ENCODE peak calls at places on chromosomes 3 and 15, in four cellular contexts. B is left lung, Z is HL-60, I is GM06990. X is an unnamed sample.

GRCh38 chr15:51641490-51642135 is 19.0 kb upstream of the DMXL2 start:
- DNase-seq in B (no peak), I (no peak), Z (peak; percentile 19), X (no peak)

GRCh38 chr3:175274056-175274455 is 414.9 kb downstream of the NAALADL2 start:
- DNase-seq in B (no peak), Z (no peak), I (no peak), X (no peak)

GRCh38 chr3:14827776-14828175 is 9.0 kb downstream of the FGD5 start:
- DNase-seq in I (no peak), Z (no peak), B (no peak), X (no peak)

GRCh38 chr15:62647195-62647865 is 395.2 kb upstream of the TPM1 start:
- DNase-seq in I (no peak), Z (no peak), B (peak; percentile 56), X (no peak)

GRCh38 chr3:9100132-9100894 is 137.0 kb upstream of the RAD18 start:
- DNase-seq in I (no peak), Z (no peak), B (no peak), X (no peak)

GRCh38 chr15:33654859-33655258 is 313.4 kb upstream of the CHRM5 start:
- DNase-seq in B (no peak), I (no peak), Z (no peak), X (no peak)

GRCh38 chr15:59833366-59833765 is 144.2 kb upstream of the BNIP2 start:
- DNase-seq in Z (no peak), B (no peak), I (no peak), X (no peak)

GRCh38 chr3:50340404-50341329 is at the start of gene RASSF1:
- DNase-seq in I (peak; percentile 86), B (peak; percentile 88), Z (peak; percentile 95), X (peak; percentile 61)

GRCh38 chr3:152331018-152331541 is 62.4 kb downstream of the MBNL1 start:
- DNase-seq in B (no peak), I (no peak), Z (no peak), X (no peak)

GRCh38 chr15:92832992-92833438 is 67.1 kb upstream of the CHD2 start:
- DNase-seq in Z (peak; percentile 39), I (no peak), B (peak; percentile 56), X (no peak)

GRCh38 chr15:35068861-35069260 is 16.2 kb downstream of the NANOGP8 start:
- DNase-seq in B (no peak), Z (no peak), I (no peak), X (no peak)

GRCh38 chr15:67967871-67968423 is 86.2 kb upstream of the PIAS1 start:
- DNase-seq in B (peak; percentile 87), I (peak; percentile 57), Z (peak; percentile 48), X (no peak)

GRCh38 chr15:40468850-40469249 is 1.9 kb upstream of the CHST14 start:
- DNase-seq in B (peak; percentile 30), Z (peak; percentile 53), I (no peak), X (no peak)

GRCh38 chr15:47409601-47410000 is 307.7 kb upstream of the SEMA6D start:
- DNase-seq in B (no peak), I (no peak), Z (no peak), X (no peak)

GRCh38 chr15:87681054-87681453 is 575.5 kb downstream of the NTRK3 start:
- DNase-seq in B (no peak), I (no peak), Z (peak; percentile 62), X (no peak)

GRCh38 chr3:120468635-120469295 is 18.0 kb upstream of the FSTL1 start:
- DNase-seq in Z (no peak), B (no peak), I (no peak), X (no peak)

GRCh38 chr3:18501679-18502343 is 76.7 kb upstream of the SATB1 start:
- DNase-seq in Z (no peak), B (no peak), I (no peak), X (no peak)

GRCh38 chr3:39960515-39961403 is 151.3 kb downstream of the MYRIP start:
- DNase-seq in I (no peak), Z (no peak), B (no peak), X (no peak)

GRCh38 chr3:26058774-26059455 is 269.0 kb downstream of the OXSM start:
- DNase-seq in B (no peak), Z (no peak), I (no peak), X (no peak)

GRCh38 chr15:38860253-38860652 is 295.6 kb upstream of the RASGRP1 start:
- DNase-seq in I (no peak), Z (peak; percentile 23), B (no peak), X (no peak)

GRCh38 chr15:72579814-72580213 is 74.7 kb upstream of the GOLGA6B start:
- DNase-seq in I (no peak), Z (no peak), B (no peak), X (no peak)

GRCh38 chr3:171110715-171111114 is 84.2 kb upstream of the SLC2A2 start:
- DNase-seq in I (no peak), Z (no peak), B (no peak), X (no peak)

GRCh38 chr3:171115667-171116066 is 89.1 kb upstream of the SLC2A2 start:
- DNase-seq in I (no peak), Z (no peak), B (no peak), X (no peak)

GRCh38 chr3:171116365-171116764 is 89.8 kb upstream of the SLC2A2 start:
- DNase-seq in I (no peak), B (no peak), Z (no peak), X (no peak)

GRCh38 chr3:171116802-171117395 is 90.4 kb upstream of the SLC2A2 start:
- DNase-seq in Z (no peak), B (no peak), I (no peak), X (no peak)

DNA sequence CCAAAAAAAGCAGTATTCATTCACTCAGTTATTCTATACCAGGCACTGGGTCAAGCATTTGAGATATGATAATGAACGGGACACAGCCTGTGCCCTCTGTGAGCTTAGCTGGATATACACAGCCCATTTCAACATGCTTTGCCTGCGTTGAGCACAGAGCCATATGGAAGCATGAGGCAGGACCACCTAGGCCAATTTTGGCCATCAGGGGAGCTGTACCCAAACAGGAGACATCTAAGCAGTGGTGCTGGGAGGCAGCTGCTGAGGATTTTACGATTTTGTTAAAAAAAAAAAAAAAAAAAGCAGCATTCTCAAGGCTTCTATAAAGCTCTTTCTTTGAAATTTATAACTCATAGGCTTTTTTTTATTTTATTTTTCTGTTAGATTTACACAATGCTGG is 87.2 kb upstream of the SLC2A2 start:
- DNase-seq in I (no peak), B (no peak), Z (no peak), X (no peak)
- TF ChIP-seq CTCF in I (no peak), B (no peak), Z (no peak), X (no peak)

DNA sequence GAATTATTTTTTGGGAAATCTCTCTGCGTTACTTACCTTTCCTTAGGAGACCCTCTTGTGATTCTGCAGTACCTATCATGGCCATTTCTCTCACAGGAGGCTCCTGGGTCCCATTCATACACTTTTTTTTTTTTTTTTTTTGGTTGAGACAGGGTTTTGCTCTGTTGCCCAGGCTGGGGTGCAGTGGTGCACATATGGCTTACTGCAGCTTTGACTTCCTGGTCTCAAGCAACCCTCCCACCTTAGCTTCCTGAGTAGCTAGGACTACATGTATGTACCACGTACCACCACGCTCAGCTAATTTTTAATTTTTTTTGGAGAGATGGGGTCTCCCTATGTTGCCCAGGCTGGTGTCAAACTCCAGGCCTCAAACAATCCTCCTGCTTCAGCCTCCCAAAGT is 36.1 kb downstream of the TRAK1 start:
- DNase-seq in I (no peak), B (no peak), Z (no peak), X (no peak)
- TF ChIP-seq CTCF in I (no peak), B (no peak), Z (no peak), X (no peak)

GRCh38 chr3:188241072-188241471 is 87.1 kb downstream of the LPP start:
- DNase-seq in I (no peak), Z (no peak), B (no peak), X (no peak)

GRCh38 chr3:188241883-188242282 is 87.9 kb downstream of the LPP start:
- DNase-seq in I (no peak), B (no peak), Z (no peak), X (no peak)

GRCh38 chr3:188242426-188243123 is 88.6 kb downstream of the LPP start:
- DNase-seq in B (no peak), Z (no peak), I (no peak), X (no peak)

GRCh38 chr3:188244395-188244861 is 90.5 kb downstream of the LPP start:
- DNase-seq in B (no peak), I (no peak), Z (no peak), X (no peak)

DNA sequence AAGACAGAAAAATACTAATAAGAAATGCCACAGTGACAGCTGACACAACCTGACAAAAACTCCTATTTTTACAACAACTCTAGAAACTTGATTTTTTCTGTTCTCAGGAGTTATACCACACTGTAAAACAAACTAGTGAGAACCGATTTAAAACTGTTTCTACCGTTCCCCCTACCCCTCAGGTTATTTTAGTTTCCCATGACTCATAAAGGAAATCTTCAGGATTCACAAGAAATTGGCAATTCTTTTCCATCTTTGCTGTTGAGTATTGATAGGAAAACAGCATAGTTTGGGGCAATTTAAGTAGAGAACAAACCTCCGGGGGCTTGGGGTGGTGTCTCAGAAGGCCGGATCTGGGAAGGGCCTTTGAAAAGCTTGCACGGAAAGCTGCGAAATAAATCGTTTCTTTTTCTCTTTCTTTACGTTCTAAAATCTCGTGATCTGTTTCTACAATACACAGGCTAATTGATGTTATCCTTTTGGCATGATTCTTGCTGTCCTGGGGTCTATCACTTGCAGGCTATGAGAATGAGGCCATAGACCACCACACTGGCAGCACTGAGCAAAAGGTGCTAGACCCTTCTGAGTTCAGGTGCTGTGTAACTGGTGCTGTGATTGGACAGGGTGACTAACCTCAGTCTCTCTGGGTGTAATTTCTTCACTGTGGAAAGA is 89.3 kb downstream of the LPP start:
- DNase-seq in I (no peak), B (no peak), Z (no peak), X (no peak)
- TF ChIP-seq CTCF in I (no peak), B (no peak), Z (no peak), X (no peak)

DNA sequence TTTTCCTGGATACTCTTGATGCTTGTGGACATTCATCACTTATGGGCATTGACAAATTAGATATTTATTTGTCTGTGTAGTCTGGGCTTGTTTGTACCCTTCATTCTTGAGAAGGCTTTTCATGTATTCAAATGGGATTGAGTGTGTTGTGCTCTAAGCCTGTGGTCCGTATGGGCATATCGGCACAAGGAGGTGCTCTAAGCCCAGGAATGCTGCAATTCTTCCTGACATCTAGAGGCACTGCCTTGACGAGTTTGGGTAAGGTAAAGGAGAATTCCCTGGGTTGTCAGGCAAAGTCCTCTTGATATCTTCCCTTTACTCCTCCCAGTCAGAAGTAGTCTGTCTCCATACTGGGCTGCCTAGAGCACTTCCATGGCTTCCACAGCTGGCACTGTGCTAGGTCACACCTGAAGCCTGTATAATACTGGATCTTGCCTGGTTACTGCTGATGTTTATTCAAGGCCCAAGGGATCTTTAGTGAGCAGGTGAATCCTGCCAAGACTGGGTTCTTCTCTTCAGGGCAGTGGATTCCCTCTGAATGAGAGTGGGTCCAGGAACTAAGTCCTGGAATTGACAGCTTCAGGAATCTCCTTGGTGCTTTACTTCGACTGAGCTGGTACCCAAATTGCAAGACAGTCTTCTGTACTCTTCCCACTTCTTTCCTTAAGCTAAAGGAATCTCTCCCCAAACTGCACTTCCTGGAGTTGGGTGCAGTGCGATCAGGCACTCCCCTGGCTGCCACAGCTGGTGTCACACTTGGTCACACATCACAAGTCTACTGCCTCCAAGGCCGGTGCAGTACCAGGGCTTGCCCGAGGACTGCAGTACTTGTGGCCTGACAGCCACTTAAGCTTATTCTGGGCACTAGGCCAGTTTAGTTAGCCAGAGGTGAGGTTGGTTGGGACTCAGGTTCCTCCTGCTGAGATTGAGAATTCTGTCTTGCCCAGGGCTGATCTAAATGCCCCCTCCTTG is 46.0 kb downstream of the GALK2 start:
- DNase-seq in Z (no peak), B (peak; percentile 70), I (peak; percentile 40), X (no peak)
- TF ChIP-seq CTCF in Z (no peak), B (peak; percentile 36), I (peak; percentile 32), X (no peak)

X was measured in activated B cell treated with CpG ODN at 0.5 μM for 24 hours.